ENCODE peak calls at places on chromosomes 2 and 18, in nine cellular contexts. K, S, F, W, E, O, C, Z and M are unnamed samples.

GRCh38 chr18:8657873-8658521 is 47.4 kb upstream of the MTCL1 start:
- DNase-seq in K (peak), S (no peak), F (peak), W (no peak), E (peak), O (no peak), C (no peak), Z (no peak), M (no peak)

GRCh38 chr18:55096261-55097026 is 137.2 kb upstream of the CCDC68 start:
- DNase-seq in K (peak), S (peak), F (peak), W (peak), E (peak), O (peak), C (peak), Z (no peak), M (no peak)

GRCh38 chr2:224948859-224949258 is 93.4 kb downstream of the DOCK10 start:
- DNase-seq in K (peak), S (no peak), F (peak), W (peak), E (peak), O (no peak), C (peak), Z (no peak), M (no peak)

GRCh38 chr2:68643874-68644485 is 601 bp downstream of the PROKR1 start:
- DNase-seq in K (no peak), S (no peak), F (no peak), W (no peak), E (no peak), O (no peak), C (no peak), Z (no peak), M (no peak)

GRCh38 chr18:47936975-47937374 is 6.5 kb upstream of the SMAD2 start:
- DNase-seq in K (no peak), S (no peak), F (no peak), W (no peak), E (no peak), O (no peak), C (no peak), Z (no peak), M (no peak)

GRCh38 chr2:9021563-9022211 is 18.2 kb upstream of the MBOAT2 start:
- DNase-seq in K (no peak), S (no peak), F (no peak), W (peak), E (no peak), O (no peak), C (peak), Z (no peak), M (no peak)

GRCh38 chr2:238899386-238899785 is 51.5 kb downstream of the TWIST2 start:
- DNase-seq in K (no peak), S (no peak), F (no peak), W (no peak), E (no peak), O (no peak), C (no peak), Z (no peak), M (no peak)

GRCh38 chr2:19643117-19643518 is 258.7 kb downstream of the TTC32 start:
- DNase-seq in K (no peak), S (no peak), F (no peak), W (no peak), E (no peak), O (no peak), C (no peak), Z (no peak), M (no peak)

GRCh38 chr2:158154596-158154995 is 52.9 kb downstream of the UPP2 start:
- DNase-seq in K (no peak), S (no peak), F (no peak), W (no peak), E (no peak), O (no peak), C (no peak), Z (no peak), M (no peak)

GRCh38 chr18:45686892-45687611 is 36.9 kb upstream of the SLC14A1 start:
- DNase-seq in K (no peak), S (no peak), F (no peak), W (no peak), E (no peak), O (no peak), C (no peak), Z (peak), M (no peak)

GRCh38 chr2:236576053-236576452 is 6.4 kb downstream of the ACKR3 start:
- DNase-seq in K (no peak), S (no peak), F (peak), W (no peak), E (no peak), O (no peak), C (no peak), Z (no peak), M (no peak)

GRCh38 chr2:207318071-207318683 is 152.4 kb upstream of the KLF7 start:
- DNase-seq in K (no peak), S (no peak), F (peak), W (no peak), E (no peak), O (no peak), C (no peak), Z (no peak), M (no peak)

GRCh38 chr2:74917702-74918619 is 40.5 kb upstream of the POLE4 start:
- DNase-seq in K (peak), S (no peak), F (peak), W (peak), E (peak), O (no peak), C (peak), Z (no peak), M (no peak)

GRCh38 chr2:162053808-162054155 is 20.2 kb downstream of the DPP4 start:
- DNase-seq in K (no peak), S (no peak), F (no peak), W (no peak), E (no peak), O (no peak), C (no peak), Z (no peak), M (no peak)

GRCh38 chr18:75211002-75211621 is 515 bp downstream of the TSHZ1 start:
- DNase-seq in K (peak), S (no peak), F (no peak), W (peak), E (no peak), O (no peak), C (no peak), Z (no peak), M (no peak)

GRCh38 chr2:71933467-71934319 is 214.0 kb downstream of the CYP26B1 start:
- DNase-seq in K (peak), S (no peak), F (peak), W (peak), E (peak), O (no peak), C (peak), Z (no peak), M (no peak)

GRCh38 chr2:132804045-132804444 is 134.0 kb upstream of the LYPD1 start:
- DNase-seq in K (peak), S (peak), F (peak), W (peak), E (peak), O (peak), C (peak), Z (no peak), M (no peak)

GRCh38 chr18:57131782-57132181 is 15.1 kb upstream of the BOD1L2 start:
- DNase-seq in K (no peak), S (no peak), F (no peak), W (no peak), E (no peak), O (no peak), C (no peak), Z (no peak), M (no peak)

GRCh38 chr2:239009001-239009961 is 161.4 kb downstream of the TWIST2 start:
- DNase-seq in K (no peak), S (no peak), F (no peak), W (no peak), E (no peak), O (no peak), C (no peak), Z (no peak), M (no peak)

GRCh38 chr2:198351647-198352046 is 547.3 kb downstream of the PLCL1 start:
- DNase-seq in K (no peak), S (no peak), F (no peak), W (no peak), E (no peak), O (peak), C (no peak), Z (no peak), M (no peak)

GRCh38 chr2:25316101-25316500 is 25.6 kb downstream of the DNMT3A start:
- DNase-seq in K (no peak), S (no peak), F (no peak), W (no peak), E (no peak), O (no peak), C (no peak), Z (no peak), M (no peak)